ENCODE peak calls at places on chromosomes 7 and 10, in four cellular contexts. L, G, E and J are unnamed samples.

GRCh38 chr7:45324683-45325237 is 167.2 kb downstream of the RAMP3 start:
- DNase-seq in L (no peak), G (no peak), E (no peak), J (no peak)

GRCh38 chr7:122132341-122132740 is 11.7 kb downstream of the AASS start:
- DNase-seq in L (no peak), E (no peak), G (no peak), J (no peak)

GRCh38 chr7:34523233-34523918 is 134.6 kb upstream of the NPSR1 start:
- DNase-seq in L (no peak), E (no peak), G (no peak), J (no peak)

GRCh38 chr10:43925793-43926192 is 277.1 kb upstream of the ZNF32 start:
- DNase-seq in G (no peak), E (no peak), L (no peak), J (no peak)

GRCh38 chr10:12825255-12825654 is 176.3 kb downstream of the CCDC3 start:
- DNase-seq in L (no peak), G (no peak), E (no peak), J (no peak)

GRCh38 chr7:1234794-1235500 is 2.3 kb downstream of the UNCX start:
- DNase-seq in L (no peak), G (no peak), E (no peak), J (peak)

GRCh38 chr10:22803201-22803895 is 89.0 kb upstream of the PIP4K2A start:
- DNase-seq in L (no peak), G (no peak), E (no peak), J (no peak)

GRCh38 chr10:132532784-132533560 is 4.6 kb upstream of the INPP5A start:
- DNase-seq in G (no peak), E (no peak), L (no peak), J (no peak)

GRCh38 chr10:7561216-7561893 is 105.4 kb downstream of the ITIH5 start:
- DNase-seq in E (no peak), G (peak), L (no peak), J (peak)

GRCh38 chr10:11745045-11745444 is 2.9 kb downstream of the ECHDC3 start:
- DNase-seq in L (no peak), E (no peak), G (no peak), J (no peak)
- TF ChIP-seq HMGXB4 in L (no peak), E (no peak), G (no peak), J (no peak)

DNA sequence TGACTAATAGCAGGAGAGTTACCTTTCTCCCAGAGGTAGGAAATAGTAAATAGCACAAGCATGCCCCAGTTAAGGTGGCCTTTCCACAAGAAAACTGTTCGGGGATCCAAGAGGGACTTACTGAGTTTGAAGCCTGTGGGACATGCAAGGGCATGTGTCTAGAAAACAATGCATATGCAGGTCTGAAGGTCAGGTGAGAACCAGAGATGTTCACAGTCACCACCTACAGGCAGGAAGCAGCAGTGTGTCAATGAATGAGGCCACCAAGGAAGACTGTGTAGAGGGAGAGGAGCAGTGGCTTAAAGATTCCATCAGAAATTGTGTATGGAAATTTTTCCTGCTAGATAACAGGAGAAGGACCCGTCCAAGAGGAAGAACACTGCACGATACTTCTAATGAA is 66.0 kb downstream of the CALD1 start:
- DNase-seq in G (peak), L (peak), E (peak), J (no peak)
- TF ChIP-seq HMGXB4 in G (peak), L (no peak), E (no peak), J (no peak)

DNA sequence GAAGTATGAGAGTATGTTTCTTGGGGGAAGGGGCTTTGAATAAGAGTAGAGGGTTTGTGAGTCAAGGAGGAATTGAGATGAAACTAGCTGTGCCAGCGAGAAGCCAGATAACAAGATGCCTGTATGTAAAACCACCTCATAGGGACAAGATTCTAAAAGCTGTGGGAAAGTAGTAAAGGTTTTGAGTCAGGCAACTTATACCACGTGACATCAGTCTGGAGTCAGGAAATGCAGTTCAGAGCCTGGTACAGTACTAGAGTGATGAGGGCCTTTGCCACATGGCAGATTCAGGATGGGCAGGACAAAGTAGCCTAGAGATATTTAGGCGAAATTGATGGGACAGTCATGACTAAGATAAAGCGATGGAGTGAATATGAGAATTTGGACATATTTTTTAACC is 140.2 kb upstream of the PLXDC2 start:
- DNase-seq in G (no peak), L (no peak), E (no peak), J (no peak)
- TF ChIP-seq HMGXB4 in G (no peak), L (no peak), E (no peak), J (no peak)

DNA sequence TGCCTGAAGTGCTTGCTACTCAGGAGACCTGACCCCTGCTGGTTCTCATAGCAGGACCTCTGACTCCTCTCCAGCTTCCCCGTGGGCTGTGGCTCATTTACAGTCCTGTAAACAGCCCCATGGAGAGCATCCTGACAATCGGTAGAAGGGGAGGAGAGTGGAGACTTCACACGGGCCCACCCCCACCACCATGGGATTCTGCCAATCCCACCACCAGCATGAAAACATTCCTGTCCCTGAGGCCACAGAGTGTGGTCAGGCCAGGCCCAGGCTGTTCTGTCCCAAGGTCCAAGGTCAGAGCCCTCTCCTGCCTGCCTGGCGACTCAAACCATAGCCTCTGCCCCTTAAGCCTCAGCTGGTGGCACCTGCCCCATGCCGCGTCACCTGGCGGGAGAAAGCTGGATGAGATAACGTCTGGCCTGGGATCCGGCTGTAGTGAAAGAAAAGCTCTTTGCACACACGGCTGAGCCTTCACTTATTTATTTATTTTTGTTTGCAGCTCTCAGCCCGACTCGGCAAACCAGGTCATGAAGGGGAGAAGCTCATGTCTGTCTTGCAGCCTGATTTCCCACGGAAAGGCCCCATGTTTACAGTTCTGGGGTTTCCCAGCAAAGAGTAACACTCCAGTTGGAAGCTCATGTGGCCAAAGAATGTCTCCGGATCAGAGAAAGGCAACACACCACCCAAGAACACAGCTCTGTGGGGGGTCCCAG is 293.6 kb upstream of the ZMIZ1 start:
- DNase-seq in E (no peak), L (no peak), G (peak), J (no peak)
- TF ChIP-seq HMGXB4 in E (no peak), L (no peak), G (no peak), J (no peak)

GRCh38 chr10:18082381-18082780 is 57.8 kb upstream of the CACNB2 start:
- DNase-seq in L (no peak), E (no peak), G (no peak), J (no peak)
- TF ChIP-seq HMGXB4 in L (no peak), E (no peak), G (no peak), J (no peak)

GRCh38 chr10:99459217-99459616 is 28.8 kb upstream of the GOT1 start:
- DNase-seq in E (no peak), G (no peak), L (no peak), J (no peak)

GRCh38 chr10:99460070-99460469 is 29.6 kb upstream of the GOT1 start:
- DNase-seq in L (no peak), E (no peak), G (no peak), J (no peak)

GRCh38 chr10:99461230-99461629 is 30.8 kb upstream of the GOT1 start:
- DNase-seq in G (no peak), E (no peak), L (no peak), J (no peak)

GRCh38 chr10:99456207-99456606 is 25.8 kb upstream of the GOT1 start:
- DNase-seq in G (no peak), L (no peak), E (no peak), J (no peak)

DNA sequence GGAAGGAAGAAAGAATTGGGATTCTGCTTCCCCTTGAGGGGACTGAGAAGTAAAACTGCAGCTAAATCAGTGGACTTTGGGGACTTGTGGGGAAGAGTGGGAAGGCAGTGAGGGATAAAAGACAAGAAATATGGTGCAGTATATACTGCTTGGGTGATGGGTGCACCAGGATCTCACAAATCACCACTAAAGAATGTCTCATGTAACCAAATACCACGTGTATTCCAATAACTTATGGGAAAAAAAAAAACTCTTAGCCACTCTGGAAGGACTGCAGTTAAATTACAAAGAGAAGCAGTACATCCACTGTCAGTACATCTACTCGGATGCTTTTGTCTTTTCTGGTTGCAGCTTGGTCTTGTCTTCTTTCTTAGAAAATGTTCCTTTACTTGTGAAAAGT is 27.4 kb upstream of the GOT1 start:
- DNase-seq in E (no peak), G (no peak), L (no peak), J (no peak)
- TF ChIP-seq HMGXB4 in E (no peak), G (no peak), L (no peak), J (no peak)

DNA sequence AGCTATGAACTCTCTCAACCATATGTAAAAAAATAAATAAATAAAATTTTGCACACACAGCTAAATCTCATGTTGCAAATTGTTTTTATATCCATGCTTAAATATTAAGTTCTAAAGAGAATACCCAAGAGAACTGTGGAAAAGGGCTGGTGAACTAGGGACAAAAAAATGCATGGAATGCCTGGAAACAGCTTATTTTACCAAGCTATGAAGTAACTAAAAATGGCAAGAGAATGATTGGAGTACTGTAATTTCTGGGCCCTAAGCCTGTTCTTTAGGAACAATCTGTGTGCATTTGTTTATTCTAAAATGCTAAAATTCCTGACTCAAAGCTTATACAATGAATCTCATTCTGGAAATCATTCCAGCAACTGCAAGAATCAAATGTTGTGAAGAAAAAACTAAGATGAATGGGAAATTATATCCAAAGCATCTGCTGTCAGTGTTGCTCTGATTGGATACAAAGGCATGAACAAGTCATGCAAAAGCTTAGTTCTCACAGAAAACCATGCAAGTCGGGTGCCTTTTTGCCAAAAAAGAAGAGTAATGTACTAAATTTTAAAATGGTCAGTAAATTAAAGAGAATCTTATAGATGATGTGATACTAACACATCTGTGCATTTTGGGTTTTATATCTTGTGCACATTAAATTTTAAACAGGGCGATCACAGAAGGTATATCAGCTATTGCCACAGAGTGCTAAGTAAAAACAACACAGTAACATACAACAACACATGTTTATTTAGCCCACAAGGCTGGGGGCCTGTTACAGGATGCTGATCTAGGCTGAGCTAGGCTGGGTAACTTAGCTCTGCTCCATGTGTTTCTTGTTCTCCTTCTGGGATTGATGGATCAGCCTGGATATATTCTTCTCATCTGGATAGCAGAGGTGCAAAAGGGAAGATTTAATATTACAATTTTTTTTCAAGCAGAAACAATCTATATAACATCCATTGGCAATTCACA is 453.5 kb upstream of the SEMA3A start:
- DNase-seq in L (no peak), E (no peak), G (no peak), J (no peak)
- TF ChIP-seq HMGXB4 in L (no peak), E (no peak), G (no peak), J (no peak)

GRCh38 chr10:101772017-101772894 is 3.7 kb downstream of the FGF8 start:
- DNase-seq in G (no peak), E (no peak), L (no peak), J (no peak)

GRCh38 chr10:101771380-101771779 is 4.5 kb downstream of the FGF8 start:
- DNase-seq in G (no peak), L (no peak), E (no peak), J (no peak)

GRCh38 chr10:101768791-101769170 is 7.1 kb downstream of the FGF8 start:
- DNase-seq in E (no peak), L (no peak), G (no peak), J (no peak)

GRCh38 chr10:101769541-101770180 is 6.3 kb downstream of the FGF8 start:
- DNase-seq in G (no peak), E (no peak), L (no peak), J (no peak)

DNA sequence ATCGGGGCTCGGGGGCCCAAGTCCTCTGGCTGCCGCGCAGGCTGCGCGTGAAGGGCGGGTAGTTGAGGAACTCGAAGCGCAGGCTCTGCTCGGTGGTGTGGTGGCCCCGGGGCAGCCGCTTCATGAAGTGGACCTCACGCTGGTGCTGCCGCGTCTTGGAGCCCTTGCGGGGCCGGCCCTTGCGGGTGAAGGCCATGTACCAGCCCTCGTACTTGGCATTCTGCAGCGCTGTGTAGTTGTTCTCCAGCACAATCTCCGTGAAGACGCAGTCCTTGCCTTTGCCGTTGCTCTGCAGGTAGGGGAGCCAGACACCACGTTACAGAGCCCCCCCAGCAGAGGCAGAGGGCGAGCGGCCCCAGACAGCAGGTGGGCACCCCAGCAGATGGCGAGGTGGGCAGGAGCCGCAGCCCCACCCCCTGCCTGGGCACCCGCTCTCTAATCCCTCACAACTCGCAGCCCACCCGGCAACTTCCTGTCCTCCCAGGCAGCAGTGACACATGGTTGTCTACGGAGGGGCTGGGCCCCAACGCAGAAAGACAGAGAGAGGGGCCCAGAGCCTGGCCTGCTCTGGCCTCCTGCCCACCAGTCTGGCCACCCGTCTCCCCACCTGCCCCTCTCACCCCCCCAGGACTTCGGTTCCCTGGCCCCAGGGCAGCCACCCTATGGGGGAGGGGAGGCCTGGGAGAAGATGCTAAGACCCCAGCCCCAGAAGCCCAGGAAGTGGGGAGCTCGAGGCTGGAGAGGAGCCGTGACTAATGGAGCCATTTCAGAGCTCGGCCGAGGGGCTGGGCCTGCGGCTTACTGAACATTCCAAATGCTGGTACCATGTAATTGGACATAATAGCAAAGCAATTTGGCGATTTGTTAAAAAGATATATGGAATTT is 5.3 kb downstream of the FGF8 start:
- DNase-seq in L (no peak), E (no peak), G (no peak), J (no peak)
- TF ChIP-seq HMGXB4 in L (no peak), E (no peak), G (no peak), J (no peak)

DNA sequence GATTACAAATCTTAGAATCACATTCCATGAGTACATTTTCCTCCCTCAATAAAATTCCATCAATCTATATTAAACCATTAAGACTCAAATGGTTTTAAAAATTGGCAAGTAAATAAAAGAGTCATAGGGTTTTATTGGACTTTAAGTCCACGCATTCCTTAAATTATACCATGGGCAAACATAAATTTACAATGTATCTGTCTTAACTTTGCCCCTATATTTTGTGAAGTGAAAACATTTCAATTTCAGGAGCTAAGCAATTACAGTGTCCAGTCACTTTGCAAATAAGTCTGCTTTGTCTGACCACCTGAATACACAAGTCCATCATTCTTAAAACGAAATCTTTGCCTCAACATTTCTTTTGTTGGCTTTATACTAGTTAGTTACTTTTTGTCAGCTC is 197.5 kb upstream of the SEMA3D start:
- DNase-seq in E (no peak), L (no peak), G (no peak), J (no peak)
- TF ChIP-seq HMGXB4 in E (no peak), L (no peak), G (no peak), J (no peak)